ENCODE peak calls at places on chromosomes 12 and 14, in four cellular contexts. H, C, W and K are unnamed samples.

GRCh38 chr12:130026608-130027176 is 122.9 kb upstream of the TMEM132D start:
- DNase-seq in H (peak), C (no peak), W (no peak), K (no peak)

GRCh38 chr12:117155278-117156060 is 34.8 kb downstream of the FBXO21 start:
- DNase-seq in H (peak), C (peak), W (peak), K (peak)

GRCh38 chr12:125140918-125141573 is 75.8 kb downstream of the AACS start:
- DNase-seq in H (no peak), C (no peak), W (peak), K (no peak)

GRCh38 chr14:58731465-58732330 is 93.9 kb downstream of the DACT1 start:
- DNase-seq in H (no peak), C (no peak), W (no peak), K (no peak)

GRCh38 chr14:26594756-26595545 is 2.9 kb downstream of the NOVA1 start:
- DNase-seq in H (no peak), C (no peak), W (no peak), K (no peak)

GRCh38 chr12:103924761-103925641 is 5.2 kb upstream of the HSP90B1 start:
- DNase-seq in H (no peak), C (no peak), W (no peak), K (no peak)

GRCh38 chr14:39265032-39265431 is 31.3 kb downstream of the MIA2 start:
- DNase-seq in H (no peak), C (no peak), W (no peak), K (no peak)

GRCh38 chr14:50943943-50944646 is at the start of gene PYGL:
- DNase-seq in H (peak), C (peak), W (peak), K (peak)

GRCh38 chr12:27818421-27818918 is 38.4 kb upstream of the MANSC4 start:
- DNase-seq in H (no peak), C (no peak), W (peak), K (no peak)

GRCh38 chr12:48029401-48029770 is 25.1 kb upstream of the COL2A1 start:
- DNase-seq in H (no peak), C (no peak), W (no peak), K (no peak)

GRCh38 chr14:99654235-99655000 is 9.5 kb downstream of the HHIPL1 start:
- DNase-seq in H (no peak), C (no peak), W (no peak), K (peak)

GRCh38 chr14:50773632-50774541 is 57.1 kb downstream of the NIN start:
- DNase-seq in H (peak), C (peak), W (no peak), K (no peak)

GRCh38 chr14:98926802-98927201 is 345.2 kb downstream of the BCL11B start:
- DNase-seq in H (no peak), C (no peak), W (no peak), K (no peak)

GRCh38 chr12:52171950-52172512 is 19.8 kb downstream of the KRT80 start:
- DNase-seq in H (peak), C (no peak), W (no peak), K (no peak)

GRCh38 chr12:121871501-121871900 is 12.8 kb upstream of the HPD start:
- DNase-seq in H (no peak), C (no peak), W (no peak), K (no peak)

GRCh38 chr14:59262717-59263469 is 74.4 kb downstream of the DAAM1 start:
- DNase-seq in H (no peak), C (no peak), W (no peak), K (no peak)

GRCh38 chr12:27460471-27460978 is 14.0 kb downstream of the SMCO2 start:
- DNase-seq in H (no peak), C (no peak), W (no peak), K (no peak)

GRCh38 chr12:65597527-65597926 is 226.8 kb upstream of the HMGA2 start:
- DNase-seq in H (no peak), C (no peak), W (no peak), K (no peak)

GRCh38 chr14:105480165-105480564 is 5.5 kb downstream of the CRIP2 start:
- DNase-seq in H (no peak), C (no peak), W (no peak), K (no peak)
- H3K27ac ChIP-seq in H (no peak), C (no peak), W (peak), K (no peak)

DNA sequence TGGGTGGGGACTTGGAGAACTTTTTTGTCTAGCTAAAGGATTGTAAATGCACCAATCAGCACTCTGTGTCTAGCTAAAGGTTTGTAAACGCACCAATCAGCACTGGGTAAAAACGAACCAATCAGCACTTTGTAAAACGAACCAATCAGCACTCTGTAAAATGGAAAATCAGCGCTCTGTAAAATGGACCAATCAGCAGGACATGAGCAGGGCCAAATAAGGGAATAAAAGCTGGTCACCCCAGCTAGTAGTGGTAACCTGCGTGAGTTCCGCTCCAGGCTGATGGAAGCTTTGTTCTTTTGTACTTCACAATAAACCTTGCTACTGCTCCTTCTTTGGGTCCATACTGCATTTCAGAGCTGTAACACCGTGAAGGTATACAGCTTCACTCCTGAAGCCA is 1.6 kb upstream of the ACOT2 start:
- DNase-seq in H (no peak), C (no peak), W (no peak), K (no peak)
- H3K27ac ChIP-seq in H (no peak), C (no peak), W (no peak), K (no peak)

GRCh38 chr12:109766251-109766778 is 52.7 kb downstream of the FAM222A start:
- DNase-seq in H (peak), C (no peak), W (no peak), K (peak)
- H3K27ac ChIP-seq in H (no peak), C (no peak), W (no peak), K (no peak)

DNA sequence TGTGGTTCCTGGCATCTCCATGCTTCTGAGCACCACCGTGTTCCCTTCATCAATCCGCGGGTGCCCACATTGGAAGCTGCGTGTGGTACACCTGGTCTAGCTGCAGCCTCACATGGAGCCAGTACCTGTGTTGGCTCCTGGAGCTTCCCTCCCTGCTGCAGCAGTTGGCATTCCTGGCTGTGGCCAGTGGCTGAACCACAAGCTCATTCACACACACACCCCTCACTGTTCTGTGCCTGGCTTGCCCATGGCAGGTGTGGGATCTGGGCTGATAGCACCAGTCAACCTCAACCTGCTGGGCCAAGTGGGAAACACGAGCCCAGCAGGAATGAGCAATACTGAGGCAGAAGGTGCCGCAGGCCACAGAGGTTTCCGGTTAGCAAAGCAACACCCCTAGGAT is 256.2 kb upstream of the LRFN5 start:
- DNase-seq in H (no peak), C (no peak), W (no peak), K (no peak)
- H3K27ac ChIP-seq in H (no peak), C (no peak), W (no peak), K (no peak)

GRCh38 chr14:74571441-74571841 is 40.6 kb downstream of the LTBP2 start:
- DNase-seq in H (no peak), C (no peak), W (peak), K (peak)

GRCh38 chr14:74574092-74574438 is 38.0 kb downstream of the LTBP2 start:
- DNase-seq in H (no peak), C (no peak), W (peak), K (no peak)

GRCh38 chr14:74571901-74572828 is 39.9 kb downstream of the LTBP2 start:
- DNase-seq in H (no peak), C (no peak), W (peak), K (peak)

GRCh38 chr14:74573421-74574091 is 38.5 kb downstream of the LTBP2 start:
- DNase-seq in H (peak), C (no peak), W (peak), K (peak)

GRCh38 chr14:74572829-74573360 is 39.1 kb downstream of the LTBP2 start:
- DNase-seq in H (no peak), C (no peak), W (peak), K (peak)
- H3K27ac ChIP-seq in H (no peak), C (no peak), W (peak), K (peak)

DNA sequence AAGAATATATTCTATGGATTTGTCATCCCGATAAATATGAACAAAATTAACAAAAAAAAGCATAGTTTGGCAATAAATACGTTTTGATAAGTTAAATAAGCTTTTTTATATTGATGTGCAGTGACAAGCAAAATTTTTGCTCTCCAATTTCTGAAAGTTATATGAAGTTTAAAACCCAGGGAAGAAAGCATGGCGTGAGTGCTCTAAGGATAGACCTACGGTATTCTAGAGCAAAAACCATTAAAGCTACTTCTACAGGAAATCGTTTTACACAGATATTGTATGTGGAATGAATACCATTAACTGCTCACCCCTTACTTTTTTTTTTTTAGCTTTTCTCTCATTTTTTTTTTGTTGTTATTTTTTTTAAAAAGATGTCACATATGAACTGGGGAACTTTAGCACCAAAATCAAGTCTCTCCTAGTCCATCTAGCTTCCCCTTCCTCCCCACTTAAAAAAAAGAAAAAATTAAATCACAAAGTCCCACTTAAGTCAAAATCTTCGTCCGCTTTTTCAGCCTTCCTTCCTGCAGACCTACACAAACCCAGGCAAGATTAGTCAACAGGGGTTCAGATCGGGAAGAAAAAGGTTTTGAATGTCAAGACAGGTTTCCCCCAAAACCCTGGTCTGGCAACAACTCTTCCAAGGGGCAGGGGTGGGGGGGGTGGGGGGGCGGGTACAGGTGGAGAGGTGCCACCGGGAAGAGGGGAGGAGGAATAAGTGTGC is 4.4 kb downstream of the ZFP36L1 start:
- DNase-seq in H (no peak), C (no peak), W (no peak), K (no peak)
- H3K27ac ChIP-seq in H (no peak), C (no peak), W (peak), K (no peak)